ENCODE peak calls at places on chromosomes 4 and X, in five cellular contexts. J is mucosa of descending colon, F is ovary, C is AG10803, X is tibial artery. V is an unnamed sample.

GRCh38 chr4:114964016-114964415 is 149.4 kb downstream of the NDST4 start:
- DNase-seq in J (no peak), F (no peak), C (no peak), X (no peak), V (no peak)

GRCh38 chrX:15475021-15475420 is 18.1 kb downstream of the PIR start:
- DNase-seq in J (no peak), F (no peak), C (no peak), X (no peak), V (no peak)

GRCh38 chrX:10486373-10486772 is 134.0 kb downstream of the MID1 start:
- DNase-seq in J (no peak), F (no peak), C (peak; percentile 86), X (no peak), V (no peak)

GRCh38 chr4:128690009-128690408 is 119.5 kb upstream of the JADE1 start:
- DNase-seq in J (no peak), F (no peak), C (no peak), X (no peak), V (no peak)

GRCh38 chr4:92252846-92253245 is 50.9 kb upstream of the GRID2 start:
- DNase-seq in J (no peak), F (no peak), C (no peak), X (no peak), V (no peak)

GRCh38 chr4:25172964-25173917 is 13.0 kb upstream of the SEPSECS start:
- DNase-seq in J (peak; percentile 30), F (peak; percentile 16), C (peak; percentile 99), X (peak; percentile 71), V (no peak)

GRCh38 chr4:56050584-56050983 is 101.8 kb downstream of the CEP135 start:
- DNase-seq in J (no peak), F (no peak), C (no peak), X (no peak), V (no peak)

GRCh38 chrX:34866636-34867035 is 76.0 kb upstream of the FAM47B start:
- DNase-seq in J (no peak), F (no peak), C (peak; percentile 88), X (no peak), V (no peak)

GRCh38 chrX:646228-646495 is 15.6 kb downstream of the SHOX start:
- DNase-seq in J (no peak), F (no peak), C (no peak), X (no peak), V (no peak)

GRCh38 chr4:127709456-127709855 is 20.7 kb upstream of the SLC25A31 start:
- DNase-seq in J (no peak), F (no peak), C (peak; percentile 9), X (no peak), V (peak; percentile 47)

GRCh38 chrX:115582035-115582870 is 21.3 kb downstream of the PLS3 start:
- DNase-seq in J (no peak), F (no peak), C (no peak), X (no peak), V (no peak)

GRCh38 chrX:107213477-107213876 is 7.1 kb downstream of the DNAAF6 start:
- DNase-seq in J (no peak), F (no peak), C (no peak), X (no peak), V (no peak)

GRCh38 chr4:169128902-169129301 is 118.8 kb upstream of the CBR4 start:
- DNase-seq in J (no peak), F (no peak), C (peak; percentile 87), X (no peak), V (no peak)

GRCh38 chrX:68832101-68832416 is 3.2 kb downstream of the EFNB1 start:
- DNase-seq in J (peak; percentile 49), F (peak; percentile 46), C (peak; percentile 74), X (peak; percentile 78), V (peak; percentile 62)

GRCh38 chr4:13364178-13364577 is 120.0 kb downstream of the RAB28 start:
- DNase-seq in J (no peak), F (no peak), C (no peak), X (no peak), V (no peak)

GRCh38 chr4:176236909-176237308 is 32.1 kb downstream of the ASB5 start:
- DNase-seq in J (no peak), F (no peak), C (no peak), X (no peak), V (no peak)

GRCh38 chr4:121726642-121727268 is 30.0 kb upstream of the ANXA5 start:
- DNase-seq in J (peak; percentile 12), F (no peak), C (peak; percentile 76), X (no peak), V (peak; percentile 56)

GRCh38 chr4:87410157-87410556 is 12.2 kb upstream of the NUDT9 start:
- DNase-seq in J (no peak), F (no peak), C (no peak), X (no peak), V (no peak)

GRCh38 chr4:150366487-150366999 is 215.4 kb upstream of the MAB21L2 start:
- DNase-seq in J (no peak), F (no peak), C (no peak), X (no peak), V (no peak)

GRCh38 chr4:73311428-73311827 is 52.8 kb upstream of the ANKRD17 start:
- DNase-seq in J (no peak), F (no peak), C (peak; percentile 43), X (no peak), V (peak; percentile 27)

GRCh38 chrX:124211312-124211942 is 121.0 kb upstream of the TEX13D start:
- DNase-seq in J (no peak), F (no peak), C (peak; percentile 23), X (no peak), V (peak; percentile 41)

GRCh38 chr4:172794378-172794777 is 374.2 kb upstream of the GALNT7 start:
- DNase-seq in J (no peak), F (no peak), C (no peak), X (no peak), V (no peak)

GRCh38 chrX:41732260-41732659 is 8.3 kb downstream of the GPR82 start:
- DNase-seq in J (no peak), F (no peak), C (no peak), X (no peak), V (no peak)

DNA sequence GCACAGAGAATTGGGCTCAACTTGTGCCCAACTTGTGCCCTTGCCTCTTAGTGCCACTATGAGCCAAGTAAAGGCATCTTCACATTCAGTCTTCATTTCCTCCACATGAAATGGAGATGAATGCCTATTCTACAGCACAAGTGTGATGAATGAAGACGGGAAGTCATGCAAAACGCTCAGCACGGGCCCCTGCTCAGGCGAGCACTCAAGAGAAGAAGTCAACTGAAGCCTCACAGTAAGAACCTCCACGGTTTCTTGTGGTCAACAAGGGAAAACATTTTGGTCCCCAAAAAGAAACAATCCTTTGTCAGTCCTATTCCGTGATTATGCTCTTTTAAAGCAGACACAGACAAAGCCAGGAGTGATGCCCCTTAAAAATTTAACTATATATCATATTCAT is 87.0 kb downstream of the IRF2 start:
- DNase-seq in J (no peak), F (no peak), C (no peak), X (no peak), V (no peak)
- H3K4me3 ChIP-seq in J (no peak overlapping the region), F (no peak overlapping the region), C (no peak overlapping the region), X (no peak overlapping the region), V (no peak overlapping the region)

GRCh38 chr4:110623710-110624015 is 786 bp upstream of the PITX2 start:
- DNase-seq in J (no peak), F (no peak), C (no peak), X (no peak), V (no peak)
- H3K4me3 ChIP-seq in J (no peak overlapping the region), F (no peak overlapping the region), C (peak overlapping the region; percentile 43), X (no peak overlapping the region), V (no peak overlapping the region)

GRCh38 chrX:47370278-47370677 is at the start of gene ZNF157:
- DNase-seq in J (no peak), F (no peak), C (no peak), X (no peak), V (no peak)

GRCh38 chrX:47360423-47361179 is 9.8 kb upstream of the ZNF157 start:
- DNase-seq in J (no peak), F (no peak), C (no peak), X (no peak), V (no peak)

GRCh38 chrX:47361538-47362511 is 8.6 kb upstream of the ZNF157 start:
- DNase-seq in J (peak; percentile 49), F (peak; percentile 53), C (peak; percentile 86), X (peak; percentile 89), V (peak; percentile 36)

DNA sequence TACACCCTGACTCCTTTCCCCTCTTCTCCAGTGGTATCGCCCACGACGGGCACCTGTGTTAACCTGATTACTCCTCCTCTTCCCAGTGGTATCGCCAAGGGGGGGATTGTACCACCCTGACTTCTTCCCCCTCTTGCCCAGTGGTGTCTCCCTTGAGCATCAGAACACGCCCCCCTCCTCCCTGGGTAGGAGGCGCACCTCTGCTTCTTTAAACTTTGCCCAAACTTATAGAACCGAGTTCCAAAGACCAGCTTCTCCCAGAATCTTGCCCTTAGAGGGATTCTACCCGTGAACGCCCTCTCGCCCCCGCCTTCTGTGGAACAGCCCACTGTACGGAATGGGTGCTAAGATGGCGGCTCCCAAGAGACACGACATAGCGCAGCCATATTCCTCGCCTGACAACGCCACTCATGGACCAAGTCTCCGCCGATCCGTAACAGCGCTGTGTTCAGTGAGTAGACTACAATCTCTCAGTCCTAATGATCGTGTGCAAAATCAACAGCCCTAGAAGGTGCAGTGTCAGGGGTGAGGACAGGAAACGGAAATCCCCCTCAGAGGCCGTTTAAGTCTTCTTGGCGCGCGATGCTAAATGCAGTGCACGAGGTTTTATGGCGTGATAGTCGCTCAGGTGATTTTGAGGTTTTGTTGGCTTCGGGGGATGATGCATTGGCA is 4.2 kb upstream of the ZNF157 start:
- DNase-seq in J (peak; percentile 48), F (peak; percentile 44), C (peak; percentile 59), X (peak; percentile 68), V (peak; percentile 42)
- H3K4me3 ChIP-seq in J (no peak overlapping the region), F (peak overlapping the region; percentile 32), C (peak overlapping the region; percentile 52), X (peak overlapping the region; percentile 47), V (no peak overlapping the region)

DNA sequence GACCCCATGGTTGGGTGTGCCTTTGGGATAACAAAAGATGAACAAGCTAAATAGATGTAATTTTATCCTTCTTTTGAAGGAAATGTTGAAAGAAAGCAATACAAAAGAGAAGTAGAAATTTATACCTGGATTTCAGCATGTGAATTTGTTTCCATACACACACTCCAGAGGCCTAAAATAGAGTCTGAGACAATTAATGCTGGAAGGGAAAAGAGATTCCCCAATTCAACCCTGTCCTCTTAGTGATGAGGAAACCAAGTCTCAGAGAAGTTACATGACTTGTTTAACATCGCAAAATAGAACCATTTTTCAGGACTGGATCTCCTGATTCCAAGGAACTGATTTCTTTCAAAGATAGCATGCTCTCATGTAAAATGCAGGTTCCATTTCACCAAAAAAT is 37.3 kb upstream of the MYOZ2 start:
- DNase-seq in J (no peak), F (no peak), C (no peak), X (no peak), V (no peak)
- H3K4me3 ChIP-seq in J (no peak overlapping the region), F (no peak overlapping the region), C (no peak overlapping the region), X (no peak overlapping the region), V (no peak overlapping the region)

DNA sequence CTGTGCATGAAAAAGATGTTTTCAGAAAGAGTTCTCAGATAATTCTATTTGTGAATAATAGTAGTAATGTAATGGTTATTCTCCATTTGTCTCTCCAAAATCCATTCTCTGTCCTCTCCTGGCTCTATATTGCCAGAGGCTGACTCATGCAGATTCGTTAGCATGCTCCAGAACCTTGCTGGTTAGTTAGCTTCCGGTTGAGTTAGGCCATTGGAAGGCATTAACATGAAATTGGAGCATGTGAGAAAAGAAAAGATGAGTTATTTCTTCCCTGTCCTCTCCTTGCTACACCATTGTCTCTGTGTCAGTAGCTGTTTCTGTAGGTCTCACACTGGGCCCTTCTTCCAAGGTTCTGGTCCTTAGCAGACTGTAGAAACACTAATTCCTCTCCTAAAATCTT is 23.5 kb upstream of the PRDM8 start:
- DNase-seq in J (no peak), F (no peak), C (peak; percentile 73), X (no peak), V (no peak)
- H3K4me3 ChIP-seq in J (no peak overlapping the region), F (no peak overlapping the region), C (no peak overlapping the region), X (no peak overlapping the region), V (no peak overlapping the region)

GRCh38 chrX:104288961-104289360 is 34.2 kb upstream of the ESX1 start:
- DNase-seq in J (no peak), F (no peak), C (no peak), X (no peak), V (no peak)
- H3K4me3 ChIP-seq in J (no peak overlapping the region), F (no peak overlapping the region), C (no peak overlapping the region), X (no peak overlapping the region), V (no peak overlapping the region)